ENCODE peak calls at places on chromosome 22, in five cellular contexts. One of them, this sample, is unnamed.

GRCh38 chr22:24969588-24970301 is 17.2 kb downstream of the KIAA1671 start:
- DNase-seq in mucosa of descending colon: no peak
- DNase-seq in thoracic aorta: no peak
- DNase-seq in fibroblast of lung: no peak
- DNase-seq in uterus: no peak
- DNase-seq in this sample: peak; percentile 51

GRCh38 chr22:25760294-25760693 is 18.3 kb downstream of the MYO18B start:
- DNase-seq in thoracic aorta: no peak
- DNase-seq in uterus: no peak
- DNase-seq in fibroblast of lung: no peak
- DNase-seq in mucosa of descending colon: no peak
- DNase-seq in this sample: peak; percentile 29

GRCh38 chr22:36923458-36923784 is 10.0 kb downstream of the CSF2RB start:
- DNase-seq in mucosa of descending colon: no peak
- DNase-seq in uterus: no peak
- DNase-seq in thoracic aorta: no peak
- DNase-seq in fibroblast of lung: no peak
- DNase-seq in this sample: no peak

GRCh38 chr22:42699281-42699681 is 21.4 kb downstream of the A4GALT start:
- DNase-seq in mucosa of descending colon: no peak
- DNase-seq in thoracic aorta: no peak
- DNase-seq in fibroblast of lung: no peak
- DNase-seq in uterus: no peak
- DNase-seq in this sample: no peak

GRCh38 chr22:46084376-46084775 is 66.0 kb upstream of the PPARA start:
- DNase-seq in fibroblast of lung: no peak
- DNase-seq in mucosa of descending colon: no peak
- DNase-seq in thoracic aorta: no peak
- DNase-seq in uterus: no peak
- DNase-seq in this sample: no peak

GRCh38 chr22:37218399-37218770 is 6.1 kb upstream of the SSTR3 start:
- DNase-seq in mucosa of descending colon: no peak
- DNase-seq in uterus: no peak
- DNase-seq in thoracic aorta: no peak
- DNase-seq in fibroblast of lung: no peak
- DNase-seq in this sample: no peak

GRCh38 chr22:45689195-45689594 is 17.6 kb downstream of the ATXN10 start:
- DNase-seq in fibroblast of lung: no peak
- DNase-seq in thoracic aorta: no peak
- DNase-seq in uterus: no peak
- DNase-seq in mucosa of descending colon: no peak
- DNase-seq in this sample: no peak

GRCh38 chr22:37223965-37224551 is 11.8 kb upstream of the SSTR3 start:
- DNase-seq in thoracic aorta: no peak
- DNase-seq in mucosa of descending colon: no peak
- DNase-seq in fibroblast of lung: no peak
- DNase-seq in uterus: no peak
- DNase-seq in this sample: no peak

GRCh38 chr22:46251266-46251665 is 1.2 kb upstream of the CDPF1 start:
- DNase-seq in uterus: no peak
- DNase-seq in fibroblast of lung: no peak
- DNase-seq in mucosa of descending colon: no peak
- DNase-seq in thoracic aorta: no peak
- DNase-seq in this sample: no peak

GRCh38 chr22:24407278-24407665 is 20.1 kb upstream of the ADORA2A start:
- DNase-seq in mucosa of descending colon: peak; percentile 19
- DNase-seq in fibroblast of lung: no peak
- DNase-seq in uterus: no peak
- DNase-seq in thoracic aorta: no peak
- DNase-seq in this sample: no peak

GRCh38 chr22:37823134-37823985 is at the start of gene GALR3:
- DNase-seq in thoracic aorta: no peak
- DNase-seq in fibroblast of lung: no peak
- DNase-seq in mucosa of descending colon: no peak
- DNase-seq in uterus: no peak
- DNase-seq in this sample: no peak

GRCh38 chr22:25404923-25405853 is 159.3 kb upstream of the GRK3 start:
- DNase-seq in mucosa of descending colon: peak; percentile 92
- DNase-seq in uterus: peak; percentile 73
- DNase-seq in fibroblast of lung: peak; percentile 62
- DNase-seq in thoracic aorta: no peak
- DNase-seq in this sample: peak; percentile 78

GRCh38 chr22:44205713-44206645 is 25.3 kb downstream of the PARVG start:
- DNase-seq in fibroblast of lung: no peak
- DNase-seq in mucosa of descending colon: no peak
- DNase-seq in thoracic aorta: no peak
- DNase-seq in uterus: no peak
- DNase-seq in this sample: no peak

GRCh38 chr22:24550902-24551229 is 4.1 kb downstream of the GUCD1 start:
- DNase-seq in thoracic aorta: no peak
- DNase-seq in uterus: no peak
- DNase-seq in mucosa of descending colon: no peak
- DNase-seq in fibroblast of lung: no peak
- DNase-seq in this sample: no peak

GRCh38 chr22:40342521-40342920 is 3.8 kb upstream of the ADSL start:
- DNase-seq in mucosa of descending colon: no peak
- DNase-seq in thoracic aorta: no peak
- DNase-seq in fibroblast of lung: no peak
- DNase-seq in uterus: no peak
- DNase-seq in this sample: no peak

GRCh38 chr22:24503137-24503850 is 8.2 kb downstream of the UPB1 start:
- DNase-seq in thoracic aorta: no peak
- DNase-seq in uterus: peak; percentile 40
- DNase-seq in mucosa of descending colon: peak; percentile 68
- DNase-seq in fibroblast of lung: peak; percentile 58
- DNase-seq in this sample: peak; percentile 72

GRCh38 chr22:40116496-40117200 is 61.1 kb upstream of the TNRC6B start:
- DNase-seq in mucosa of descending colon: no peak
- DNase-seq in fibroblast of lung: no peak
- DNase-seq in uterus: no peak
- DNase-seq in thoracic aorta: no peak
- DNase-seq in this sample: no peak

GRCh38 chr22:29476116-29476515 is 3.9 kb upstream of the NEFH start:
- DNase-seq in mucosa of descending colon: no peak
- DNase-seq in uterus: no peak
- DNase-seq in fibroblast of lung: no peak
- DNase-seq in thoracic aorta: no peak
- DNase-seq in this sample: no peak

GRCh38 chr22:24553597-24554315 is 1.2 kb downstream of the GUCD1 start:
- DNase-seq in thoracic aorta: no peak
- DNase-seq in mucosa of descending colon: peak; percentile 64
- DNase-seq in fibroblast of lung: no peak
- DNase-seq in uterus: peak; percentile 20
- DNase-seq in this sample: peak; percentile 29

GRCh38 chr22:24247564-24248344 is 2.9 kb upstream of the GGT5 start:
- DNase-seq in thoracic aorta: peak; percentile 87
- DNase-seq in fibroblast of lung: peak; percentile 98
- DNase-seq in uterus: peak; percentile 97
- DNase-seq in mucosa of descending colon: peak; percentile 85
- DNase-seq in this sample: peak; percentile 100

GRCh38 chr22:50486561-50487289 is at the start of gene MIOX:
- DNase-seq in mucosa of descending colon: peak; percentile 18
- DNase-seq in fibroblast of lung: no peak
- DNase-seq in uterus: no peak
- DNase-seq in thoracic aorta: no peak
- DNase-seq in this sample: peak; percentile 23

GRCh38 chr22:43226368-43226979 is 39.5 kb upstream of the TTLL12 start:
- DNase-seq in fibroblast of lung: peak; percentile 40
- DNase-seq in thoracic aorta: no peak
- DNase-seq in uterus: no peak
- DNase-seq in mucosa of descending colon: no peak
- DNase-seq in this sample: no peak

GRCh38 chr22:30205281-30206115 is 41.1 kb downstream of the LIF start:
- DNase-seq in mucosa of descending colon: no peak
- DNase-seq in fibroblast of lung: peak; percentile 98
- DNase-seq in thoracic aorta: no peak
- DNase-seq in uterus: peak; percentile 66
- DNase-seq in this sample: peak; percentile 100

GRCh38 chr22:47232753-47233152 is 470.3 kb downstream of the TBC1D22A start:
- DNase-seq in fibroblast of lung: no peak
- DNase-seq in uterus: no peak
- DNase-seq in mucosa of descending colon: no peak
- DNase-seq in thoracic aorta: no peak
- DNase-seq in this sample: no peak

DNA sequence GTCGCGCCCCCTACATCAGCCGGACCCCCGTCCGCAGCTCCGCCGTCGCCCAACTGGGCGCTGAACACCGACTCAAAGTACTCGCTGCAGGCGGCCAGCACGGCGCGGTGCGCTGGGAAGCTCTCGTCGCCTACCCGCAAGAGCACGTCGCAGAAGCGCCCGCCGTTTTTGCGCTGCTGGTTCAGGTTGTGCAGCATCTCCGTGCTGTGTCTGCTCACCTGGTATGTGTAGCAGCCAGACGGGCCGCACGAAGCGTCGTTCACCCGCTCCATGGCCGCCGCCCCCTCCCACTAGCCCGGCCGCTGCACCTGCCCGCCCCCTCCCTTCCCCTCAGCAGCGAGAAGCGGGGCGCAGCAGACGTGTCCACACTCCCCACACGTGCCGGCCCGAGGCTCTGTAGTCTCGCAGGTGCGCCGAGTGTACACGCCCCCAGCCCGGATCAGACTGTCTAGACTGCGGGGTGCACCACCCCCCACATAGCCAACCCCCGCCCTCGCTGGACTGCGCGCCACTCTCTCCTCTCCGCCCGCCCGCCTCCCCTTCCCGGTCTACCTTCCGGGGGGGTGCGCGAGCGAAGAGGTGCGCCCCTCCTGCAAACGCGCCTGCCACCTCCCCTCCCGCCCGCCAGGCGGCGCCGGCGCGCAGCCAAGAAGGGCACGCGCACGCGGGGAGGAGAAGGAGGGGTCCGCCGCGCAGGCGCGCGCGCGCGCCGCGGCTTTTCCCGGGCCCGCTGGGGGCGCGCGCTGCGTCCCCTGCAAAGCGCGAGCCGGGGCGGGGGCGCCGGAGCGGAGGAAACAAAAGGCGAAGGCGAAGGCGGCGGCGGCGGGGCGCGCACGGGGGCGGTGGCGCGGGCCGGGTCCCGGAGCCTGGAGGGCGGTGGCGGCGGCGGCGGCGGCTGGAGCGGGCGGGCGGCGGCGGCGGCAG is 553 bp downstream of the PATZ1 start:
- DNase-seq in thoracic aorta: peak; percentile 29
- DNase-seq in uterus: peak; percentile 84
- DNase-seq in fibroblast of lung: peak; percentile 82
- DNase-seq in mucosa of descending colon: peak; percentile 91
- DNase-seq in this sample: peak; percentile 89
- TF ChIP-seq CTCF in thoracic aorta: peak; percentile 84
- TF ChIP-seq CTCF in uterus: peak; percentile 98
- TF ChIP-seq CTCF in fibroblast of lung: peak; percentile 75
- TF ChIP-seq CTCF in mucosa of descending colon: peak; percentile 83
- TF ChIP-seq CTCF in this sample: peak; percentile 44

DNA sequence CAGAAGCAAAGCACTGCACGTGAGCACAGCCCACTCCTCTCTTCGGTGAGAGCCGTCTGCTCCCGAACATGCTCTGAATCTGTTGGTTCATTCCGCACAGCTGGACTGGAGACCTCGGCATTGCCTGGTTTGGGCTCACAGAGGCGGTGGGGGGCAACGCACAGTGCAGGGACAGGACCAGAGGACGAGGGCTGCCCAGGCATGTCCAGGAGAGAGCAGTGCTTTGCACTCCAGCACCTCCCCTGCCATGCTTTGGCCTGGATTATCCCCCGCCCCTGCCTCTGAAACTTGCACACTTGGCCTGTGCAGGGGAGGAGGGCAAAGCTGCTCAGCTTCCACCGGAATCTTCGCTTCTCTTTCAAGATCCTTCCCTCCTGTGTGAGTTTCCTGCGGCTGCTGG is 536.5 kb downstream of the BRD1 start:
- DNase-seq in fibroblast of lung: no peak
- DNase-seq in thoracic aorta: no peak
- DNase-seq in uterus: no peak
- DNase-seq in mucosa of descending colon: no peak
- DNase-seq in this sample: no peak
- H3K4me3 ChIP-seq in fibroblast of lung: no peak overlapping the region
- H3K4me3 ChIP-seq in thoracic aorta: no peak overlapping the region
- H3K4me3 ChIP-seq in uterus: no peak overlapping the region
- H3K4me3 ChIP-seq in mucosa of descending colon: no peak overlapping the region
- H3K4me3 ChIP-seq in this sample: no peak overlapping the region

GRCh38 chr22:21025266-21025665 is 7.1 kb downstream of the SLC7A4 start:
- DNase-seq in thoracic aorta: no peak
- DNase-seq in uterus: no peak
- DNase-seq in fibroblast of lung: no peak
- DNase-seq in mucosa of descending colon: no peak
- DNase-seq in this sample: no peak

GRCh38 chr22:21022507-21022906 is 7.5 kb downstream of the P2RX6 start:
- DNase-seq in uterus: no peak
- DNase-seq in thoracic aorta: no peak
- DNase-seq in fibroblast of lung: no peak
- DNase-seq in mucosa of descending colon: no peak
- DNase-seq in this sample: no peak

GRCh38 chr22:21025763-21026755 is 6.3 kb downstream of the SLC7A4 start:
- DNase-seq in mucosa of descending colon: no peak
- DNase-seq in thoracic aorta: no peak
- DNase-seq in fibroblast of lung: no peak
- DNase-seq in uterus: no peak
- DNase-seq in this sample: no peak

GRCh38 chr22:21020802-21021429 is 6.0 kb downstream of the P2RX6 start:
- DNase-seq in fibroblast of lung: no peak
- DNase-seq in mucosa of descending colon: no peak
- DNase-seq in uterus: no peak
- DNase-seq in thoracic aorta: no peak
- DNase-seq in this sample: peak; percentile 15

GRCh38 chr22:21022955-21023614 is 8.1 kb downstream of the P2RX6 start:
- DNase-seq in thoracic aorta: no peak
- DNase-seq in uterus: no peak
- DNase-seq in mucosa of descending colon: no peak
- DNase-seq in fibroblast of lung: no peak
- DNase-seq in this sample: no peak
- TF ChIP-seq CTCF in thoracic aorta: no peak
- TF ChIP-seq CTCF in uterus: no peak
- TF ChIP-seq CTCF in mucosa of descending colon: no peak
- TF ChIP-seq CTCF in fibroblast of lung: no peak
- TF ChIP-seq CTCF in this sample: no peak

DNA sequence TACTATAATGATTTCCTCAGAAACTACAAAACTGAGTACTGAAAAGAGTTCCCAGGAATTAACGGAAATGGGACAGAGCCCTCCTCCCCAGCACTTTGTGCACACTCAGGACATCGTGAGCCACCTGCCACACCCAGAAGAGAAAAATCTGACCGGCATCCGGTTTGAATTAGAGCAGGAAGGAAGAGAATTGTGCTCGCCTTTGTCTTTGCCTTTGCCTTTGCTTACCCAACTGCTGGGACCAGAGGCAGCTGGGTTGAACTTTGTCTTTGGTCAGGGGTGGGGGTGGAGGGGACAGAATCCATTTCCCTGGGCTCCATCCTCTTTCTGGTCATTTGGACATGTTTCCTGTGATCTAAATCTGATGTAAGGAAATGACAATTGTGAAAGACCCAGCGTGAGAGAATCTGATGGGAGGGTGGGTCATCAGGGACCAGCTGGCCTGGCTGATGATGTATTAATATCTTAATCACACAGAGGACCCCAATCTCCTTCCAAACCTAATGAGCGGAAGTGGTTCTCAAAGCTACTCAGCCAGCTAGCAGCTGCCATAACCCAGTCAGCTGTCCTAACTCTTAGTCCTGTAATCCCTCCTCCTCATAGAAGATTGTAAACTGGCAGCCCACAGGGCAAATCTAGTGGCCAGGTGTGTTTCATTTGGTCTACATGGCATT is 1.1 kb upstream of the LIMK2 start:
- DNase-seq in fibroblast of lung: no peak
- DNase-seq in uterus: no peak
- DNase-seq in mucosa of descending colon: no peak
- DNase-seq in thoracic aorta: no peak
- DNase-seq in this sample: peak; percentile 21
- H3K4me3 ChIP-seq in fibroblast of lung: no peak overlapping the region
- H3K4me3 ChIP-seq in uterus: no peak overlapping the region
- H3K4me3 ChIP-seq in mucosa of descending colon: no peak overlapping the region
- H3K4me3 ChIP-seq in thoracic aorta: no peak overlapping the region
- H3K4me3 ChIP-seq in this sample: no peak overlapping the region

This sample was measured in cardiac fibroblast.